ENCODE peak calls at places on chromosomes 13 and 19, in six cellular contexts. B is stimulated activated CD4-positive, alpha-beta T cell treated with anti-CD3 and anti-CD28 coated beads, Interleukin-4, amount 100 ng/mL, for 48 hours; I is LoVo; N is CD4-positive, alpha-beta memory T cell; X is stimulated activated effector memory CD8-positive, alpha-beta T cell treated with anti-CD3 and anti-CD28 coated beads, Interleukin-12 subunit alpha, Interleukin-12 subunit beta, amount 100 ng/mL, for 72 hours; F is Caco-2. P is an unnamed sample.

GRCh38 chr19:12638611-12639182 is 27.8 kb downstream of the MAN2B1 start:
- DNase-seq in B (no peak), I (no peak), N (no peak), X (no peak), F (no peak), P (no peak)

GRCh38 chr19:28642787-28643186 is 570.2 kb downstream of the UQCRFS1 start:
- DNase-seq in B (no peak), I (no peak), N (no peak), X (no peak), F (no peak), P (no peak)

GRCh38 chr19:54928299-54928698 is 19.0 kb downstream of the NLRP7 start:
- DNase-seq in B (no peak), I (no peak), N (no peak), X (no peak), F (no peak), P (no peak)

GRCh38 chr13:109755997-109756396 is 30.4 kb downstream of the IRS2 start:
- DNase-seq in B (no peak), I (no peak), N (no peak), X (no peak), F (no peak), P (no peak)

GRCh38 chr19:39406656-39407393 is at the start of gene ZFP36:
- DNase-seq in B (peak), I (peak), N (peak), X (peak), F (peak), P (peak)

GRCh38 chr13:36715841-36716240 is 42.0 kb downstream of the SERTM1 start:
- DNase-seq in B (no peak), I (no peak), N (no peak), X (no peak), F (no peak), P (no peak)

GRCh38 chr13:48532146-48532472 is 771 bp downstream of the RCBTB2 start:
- DNase-seq in B (no peak), I (peak), N (no peak), X (no peak), F (no peak), P (no peak)

GRCh38 chr13:111262715-111263114 is 57.7 kb upstream of the TEX29 start:
- DNase-seq in B (no peak), I (no peak), N (no peak), X (no peak), F (no peak), P (no peak)

GRCh38 chr13:94656766-94657165 is 55.1 kb downstream of the GPR180 start:
- DNase-seq in B (no peak), I (no peak), N (no peak), X (no peak), F (no peak), P (no peak)

GRCh38 chr19:343941-344624 is 513 bp downstream of the MIER2 start:
- DNase-seq in B (peak), I (no peak), N (peak), X (peak), F (no peak), P (peak)

GRCh38 chr19:55699221-55699620 is 24.2 kb downstream of the EPN1 start:
- DNase-seq in B (no peak), I (no peak), N (no peak), X (no peak), F (peak), P (no peak)

GRCh38 chr13:25886438-25887214 is 165.2 kb downstream of the SHISA2 start:
- DNase-seq in B (no peak), I (no peak), N (no peak), X (no peak), F (no peak), P (no peak)

GRCh38 chr13:80256352-80256932 is 84.5 kb downstream of the SPRY2 start:
- DNase-seq in B (no peak), I (no peak), N (no peak), X (no peak), F (no peak), P (no peak)

GRCh38 chr13:80605743-80606142 is 264.8 kb upstream of the SPRY2 start:
- DNase-seq in B (no peak), I (no peak), N (no peak), X (no peak), F (no peak), P (no peak)

GRCh38 chr19:16234552-16235445 is 37.1 kb downstream of the AP1M1 start:
- DNase-seq in B (no peak), I (no peak), N (no peak), X (no peak), F (no peak), P (no peak)

GRCh38 chr13:77415253-77416127 is 88.6 kb upstream of the MYCBP2 start:
- DNase-seq in B (no peak), I (no peak), N (no peak), X (no peak), F (no peak), P (no peak)

GRCh38 chr13:75214846-75215245 is 267.1 kb downstream of the TBC1D4 start:
- DNase-seq in B (no peak), I (no peak), N (no peak), X (no peak), F (no peak), P (no peak)

GRCh38 chr13:62626771-62627170 is 1211.1 kb upstream of the PCDH20 start:
- DNase-seq in B (no peak), I (no peak), N (no peak), X (no peak), F (no peak), P (no peak)

GRCh38 chr13:113946409-113947181 is 27.3 kb downstream of the C13orf46 start:
- DNase-seq in B (no peak), I (no peak), N (no peak), X (no peak), F (no peak), P (no peak)

GRCh38 chr13:104015646-104016396 is 949.6 kb upstream of the SLC10A2 start:
- DNase-seq in B (no peak), I (no peak), N (no peak), X (no peak), F (no peak), P (no peak)

GRCh38 chr19:13121551-13122274 is 3.6 kb downstream of the NACC1 start:
- DNase-seq in B (no peak), I (no peak), N (no peak), X (peak), F (no peak), P (no peak)

GRCh38 chr19:23440207-23440606 is 44.9 kb upstream of the ZNF91 start:
- DNase-seq in B (no peak), I (no peak), N (no peak), X (no peak), F (no peak), P (peak)

GRCh38 chr19:33879818-33880575 is 83.3 kb downstream of the KCTD15 start:
- DNase-seq in B (no peak), I (no peak), N (no peak), X (no peak), F (no peak), P (no peak)

GRCh38 chr19:45593520-45593919 is 8.5 kb downstream of the GPR4 start:
- DNase-seq in B (no peak), I (no peak), N (no peak), X (no peak), F (no peak), P (no peak)

GRCh38 chr19:49932731-49933131 is 3.4 kb upstream of the NUP62 start:
- DNase-seq in B (no peak), I (no peak), N (peak), X (no peak), F (no peak), P (no peak)

GRCh38 chr13:114090476-114090875 is 41.9 kb downstream of the RASA3 start:
- DNase-seq in B (no peak), I (no peak), N (no peak), X (no peak), F (peak), P (no peak)

GRCh38 chr13:42355118-42355840 is 83.3 kb downstream of the AKAP11 start:
- DNase-seq in B (peak), I (no peak), N (peak), X (no peak), F (no peak), P (no peak)

GRCh38 chr19:18589380-18590272 is 1.0 kb downstream of the REX1BD start:
- DNase-seq in B (peak), I (peak), N (peak), X (peak), F (peak), P (peak)

GRCh38 chr13:22114630-22115311 is 443.9 kb downstream of the FGF9 start:
- DNase-seq in B (no peak), I (no peak), N (peak), X (peak), F (no peak), P (no peak)

GRCh38 chr19:5054551-5055456 is 85.9 kb downstream of the KDM4B start:
- DNase-seq in B (no peak), I (no peak), N (no peak), X (no peak), F (no peak), P (no peak)